ENCODE peak calls at places on chromosomes 4 and X, in seven cellular contexts. U, H, I, Z, L, N and S are unnamed samples.

GRCh38 chrX:71909956-71910355 is 689 bp upstream of the NHSL2 start:
- DNase-seq in I (no peak), H (no peak), U (no peak), N (no peak), Z (no peak), L (no peak), S (no peak)

GRCh38 chr4:134787315-134787714 is 585.7 kb upstream of the PABPC4L start:
- DNase-seq in L (no peak), Z (no peak), N (no peak), I (peak), U (no peak), H (peak), S (no peak)

GRCh38 chrX:149495573-149496071 is 9.5 kb downstream of the IDS start:
- DNase-seq in I (peak), N (no peak), Z (no peak), L (no peak), H (peak), U (no peak), S (no peak)

GRCh38 chrX:17553451-17553850 is 178.5 kb downstream of the NHS start:
- DNase-seq in U (no peak), Z (no peak), N (no peak), H (peak), I (peak), L (no peak), S (no peak)

GRCh38 chr4:4202510-4202909 is 24.2 kb downstream of the OTOP1 start:
- DNase-seq in I (no peak), N (no peak), Z (no peak), H (no peak), U (no peak), L (no peak), S (no peak)

GRCh38 chr4:4385729-4386295 is 1.1 kb upstream of the NSG1 start:
- DNase-seq in I (no peak), U (no peak), Z (no peak), N (no peak), L (no peak), H (no peak), S (no peak)

GRCh38 chr4:83413676-83414075 is 41.9 kb downstream of the HELQ start:
- DNase-seq in I (no peak), U (no peak), L (no peak), N (no peak), H (no peak), Z (no peak), S (no peak)

GRCh38 chr4:152257601-152258066 is 278.3 kb downstream of the FBXW7 start:
- DNase-seq in Z (no peak), H (peak), I (peak), N (no peak), U (no peak), L (no peak), S (no peak)